ENCODE peak calls at places on chromosomes 13 and 19, in six cellular contexts. S is epithelial cell of esophagus, H is pancreas, V is cardiac fibroblast, N is kidney epithelial cell, D is choroid plexus epithelial cell. O is an unnamed sample.

GRCh38 chr13:77846173-77846572 is 72.5 kb downstream of the EDNRB start:
- DNase-seq in S (no peak), H (no peak), V (no peak), N (no peak), D (no peak), O (no peak)

GRCh38 chr13:75480691-75481175 is 1.2 kb downstream of the TBC1D4 start:
- DNase-seq in S (peak), H (peak), V (peak), N (no peak), D (peak), O (no peak)

GRCh38 chr13:91797567-91797966 is 399.1 kb downstream of the GPC5 start:
- DNase-seq in S (no peak), H (no peak), V (no peak), N (no peak), D (no peak), O (no peak)

GRCh38 chr19:30064776-30065494 is 122.9 kb downstream of the URI1 start:
- DNase-seq in S (no peak), H (no peak), V (no peak), N (no peak), D (no peak), O (no peak)

GRCh38 chr13:72221276-72221962 is 354.4 kb upstream of the DACH1 start:
- DNase-seq in S (peak), H (peak), V (peak), N (no peak), D (peak), O (no peak)

GRCh38 chr19:1495799-1496713 is 5.1 kb downstream of the REEP6 start:
- DNase-seq in S (peak), H (peak), V (no peak), N (no peak), D (no peak), O (no peak)

GRCh38 chr19:7923295-7924191 is 2.4 kb downstream of the CTXN1 start:
- DNase-seq in S (no peak), H (peak), V (no peak), N (no peak), D (no peak), O (no peak)

GRCh38 chr13:95181586-95181985 is 119.7 kb downstream of the ABCC4 start:
- DNase-seq in S (no peak), H (no peak), V (no peak), N (no peak), D (no peak), O (no peak)

GRCh38 chr13:76955236-76955635 is 6.9 kb downstream of the ACOD1 start:
- DNase-seq in S (no peak), H (no peak), V (no peak), N (no peak), D (no peak), O (no peak)

GRCh38 chr19:15429825-15430467 is 11.2 kb upstream of the AKAP8L start:
- DNase-seq in S (no peak), H (no peak), V (no peak), N (no peak), D (no peak), O (no peak)

DNA sequence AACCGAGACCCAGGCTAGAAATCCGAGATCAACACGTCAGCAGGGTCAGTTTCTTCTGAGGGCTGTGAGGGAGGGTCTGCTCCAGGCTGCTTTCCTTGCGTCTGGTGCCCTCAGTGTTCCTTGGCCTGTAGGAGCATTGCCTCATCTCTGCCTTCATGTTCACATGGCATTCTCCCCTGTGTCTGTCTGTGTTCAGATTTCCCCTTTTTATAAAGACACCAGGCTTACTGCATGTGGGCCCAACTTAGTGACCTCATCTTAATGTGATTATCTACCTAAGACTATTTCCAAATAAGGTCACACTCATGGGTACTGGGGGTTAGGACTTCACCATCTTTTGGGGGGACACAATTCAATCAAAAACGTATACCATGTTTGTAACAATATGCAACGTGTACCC is 57.2 kb upstream of the C1QTNF9 start:
- DNase-seq in S (no peak), H (no peak), V (no peak), N (no peak), D (no peak), O (no peak)
- TF ChIP-seq CTCF in S (no peak), H (no peak), V (no peak), N (no peak), D (no peak), O (no peak)

GRCh38 chr19:41325640-41325946 is 15.6 kb downstream of the CCDC97 start:
- DNase-seq in S (no peak), H (no peak), V (no peak), N (no peak), D (no peak), O (no peak)
- TF ChIP-seq CTCF in S (no peak), H (no peak), V (no peak), N (no peak), D (no peak), O (no peak)

GRCh38 chr19:495440-496332 is 600 bp upstream of the MADCAM1 start:
- DNase-seq in S (no peak), H (peak), V (peak), N (no peak), D (no peak), O (no peak)
- TF ChIP-seq CTCF in S (peak), H (peak), V (peak), N (peak), D (peak), O (peak)

GRCh38 chr19:46460981-46461380 is 10.4 kb downstream of the PNMA8A start:
- DNase-seq in S (peak), H (no peak), V (no peak), N (no peak), D (no peak), O (no peak)
- TF ChIP-seq CTCF in S (no peak), H (no peak), V (no peak), N (no peak), D (no peak), O (no peak)

DNA sequence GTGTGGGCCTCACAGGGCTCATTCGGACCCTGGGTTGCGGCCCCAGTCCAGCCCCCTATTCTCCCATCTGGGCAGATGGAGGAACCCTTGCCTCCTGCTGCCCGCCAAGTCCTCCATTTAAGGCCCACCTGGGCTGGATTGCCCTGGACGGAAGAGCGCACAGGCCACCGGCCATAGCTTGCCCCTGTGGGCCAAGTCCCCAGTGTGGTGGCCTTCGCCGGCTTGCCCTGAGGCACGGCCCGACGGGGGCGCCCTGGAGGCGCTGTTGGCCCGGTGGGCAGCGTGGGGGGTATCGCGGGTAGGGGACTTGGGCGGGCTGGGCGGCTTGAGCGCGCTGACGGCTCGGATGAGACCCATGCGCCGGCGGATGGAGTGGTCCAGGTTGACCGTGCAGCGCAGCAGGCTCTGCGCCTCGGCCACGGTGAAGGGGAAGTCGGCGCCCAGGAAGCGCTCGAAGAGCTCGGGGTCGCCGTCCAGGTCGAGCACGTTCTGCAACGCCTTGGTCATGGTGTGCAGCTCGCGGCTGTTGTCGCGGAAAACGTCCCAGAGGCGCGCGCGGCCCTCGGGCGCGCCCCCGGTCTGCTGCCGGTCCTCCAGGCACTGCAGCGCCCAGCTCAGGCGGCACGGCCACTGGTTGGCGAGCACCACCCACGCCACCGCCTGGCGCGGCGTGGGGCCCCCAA is 8.8 kb downstream of the NKPD1 start:
- DNase-seq in S (no peak), H (peak), V (no peak), N (no peak), D (no peak), O (no peak)
- TF ChIP-seq CTCF in S (no peak), H (no peak), V (no peak), N (no peak), D (no peak), O (peak)